ENCODE peak calls at places on chromosomes 6 and 20, in nine cellular contexts. One of them, this sample, is unnamed.

GRCh38 chr6:169156108-169156821 is 97.4 kb downstream of the THBS2 start:
- DNase-seq in cardiac muscle cell: peak; percentile 92
- DNase-seq in AG04450: no peak
- DNase-seq in uterus: no peak
- DNase-seq in RWPE1: no peak
- DNase-seq in left lung: peak; percentile 46
- DNase-seq in epithelial cell of esophagus: no peak
- DNase-seq in A549: no peak
- DNase-seq in endothelial cell: no peak
- DNase-seq in this sample: no peak

GRCh38 chr6:3696525-3696924 is 55.0 kb downstream of the PXDC1 start:
- DNase-seq in AG04450: peak; percentile 34
- DNase-seq in A549: no peak
- DNase-seq in left lung: no peak
- DNase-seq in cardiac muscle cell: peak; percentile 50
- DNase-seq in epithelial cell of esophagus: no peak
- DNase-seq in endothelial cell: no peak
- DNase-seq in uterus: no peak
- DNase-seq in RWPE1: no peak
- DNase-seq in this sample: no peak

GRCh38 chr6:26327450-26328264 is 37.3 kb upstream of the BTN3A2 start:
- DNase-seq in epithelial cell of esophagus: peak; percentile 75
- DNase-seq in A549: no peak
- DNase-seq in AG04450: no peak
- DNase-seq in uterus: no peak
- DNase-seq in cardiac muscle cell: peak; percentile 74
- DNase-seq in RWPE1: no peak
- DNase-seq in endothelial cell: peak; percentile 73
- DNase-seq in left lung: no peak
- DNase-seq in this sample: peak; percentile 67

GRCh38 chr20:58216334-58216733 is 12.1 kb downstream of the ANKRD60 start:
- DNase-seq in RWPE1: no peak
- DNase-seq in epithelial cell of esophagus: no peak
- DNase-seq in AG04450: no peak
- DNase-seq in left lung: no peak
- DNase-seq in endothelial cell: no peak
- DNase-seq in cardiac muscle cell: peak; percentile 49
- DNase-seq in A549: no peak
- DNase-seq in uterus: no peak
- DNase-seq in this sample: no peak

GRCh38 chr6:112923940-112924587 is 576.9 kb downstream of the RFPL4B start:
- DNase-seq in uterus: no peak
- DNase-seq in epithelial cell of esophagus: no peak
- DNase-seq in A549: no peak
- DNase-seq in endothelial cell: no peak
- DNase-seq in RWPE1: no peak
- DNase-seq in AG04450: no peak
- DNase-seq in left lung: no peak
- DNase-seq in cardiac muscle cell: no peak
- DNase-seq in this sample: no peak

GRCh38 chr20:22681591-22682248 is 97.3 kb upstream of the FOXA2 start:
- DNase-seq in uterus: no peak
- DNase-seq in RWPE1: no peak
- DNase-seq in left lung: no peak
- DNase-seq in A549: no peak
- DNase-seq in epithelial cell of esophagus: no peak
- DNase-seq in endothelial cell: no peak
- DNase-seq in AG04450: no peak
- DNase-seq in cardiac muscle cell: no peak
- DNase-seq in this sample: no peak

GRCh38 chr6:36099872-36100483 is 30.3 kb upstream of the MAPK13 start:
- DNase-seq in AG04450: no peak
- DNase-seq in RWPE1: no peak
- DNase-seq in A549: no peak
- DNase-seq in uterus: no peak
- DNase-seq in left lung: no peak
- DNase-seq in endothelial cell: no peak
- DNase-seq in cardiac muscle cell: peak; percentile 49
- DNase-seq in epithelial cell of esophagus: no peak
- DNase-seq in this sample: no peak

GRCh38 chr6:113089056-113089455 is 741.9 kb downstream of the RFPL4B start:
- DNase-seq in epithelial cell of esophagus: no peak
- DNase-seq in A549: no peak
- DNase-seq in endothelial cell: no peak
- DNase-seq in left lung: peak; percentile 34
- DNase-seq in RWPE1: no peak
- DNase-seq in uterus: no peak
- DNase-seq in cardiac muscle cell: no peak
- DNase-seq in AG04450: no peak
- DNase-seq in this sample: no peak

GRCh38 chr6:70086806-70087205 is 216.1 kb downstream of the COL9A1 start:
- DNase-seq in A549: no peak
- DNase-seq in uterus: no peak
- DNase-seq in endothelial cell: no peak
- DNase-seq in AG04450: no peak
- DNase-seq in RWPE1: no peak
- DNase-seq in cardiac muscle cell: no peak
- DNase-seq in left lung: no peak
- DNase-seq in epithelial cell of esophagus: no peak
- DNase-seq in this sample: no peak

GRCh38 chr6:101458341-101458740 is 64.8 kb downstream of the GRIK2 start:
- DNase-seq in endothelial cell: no peak
- DNase-seq in uterus: no peak
- DNase-seq in epithelial cell of esophagus: no peak
- DNase-seq in RWPE1: no peak
- DNase-seq in A549: no peak
- DNase-seq in AG04450: no peak
- DNase-seq in cardiac muscle cell: peak; percentile 9
- DNase-seq in left lung: no peak
- DNase-seq in this sample: no peak

GRCh38 chr20:25408170-25408547 is 686 bp downstream of the GINS1 start:
- DNase-seq in cardiac muscle cell: no peak
- DNase-seq in AG04450: no peak
- DNase-seq in A549: no peak
- DNase-seq in uterus: no peak
- DNase-seq in endothelial cell: no peak
- DNase-seq in RWPE1: peak; percentile 4
- DNase-seq in left lung: no peak
- DNase-seq in epithelial cell of esophagus: no peak
- DNase-seq in this sample: no peak

GRCh38 chr20:44471481-44471882 is 4.2 kb upstream of the TTPAL start:
- DNase-seq in A549: no peak
- DNase-seq in epithelial cell of esophagus: peak; percentile 46
- DNase-seq in endothelial cell: no peak
- DNase-seq in RWPE1: peak; percentile 51
- DNase-seq in left lung: no peak
- DNase-seq in AG04450: no peak
- DNase-seq in uterus: no peak
- DNase-seq in cardiac muscle cell: peak; percentile 80
- DNase-seq in this sample: no peak

GRCh38 chr6:13303668-13304017 is 24.7 kb downstream of the TBC1D7 start:
- DNase-seq in AG04450: peak; percentile 52
- DNase-seq in epithelial cell of esophagus: peak; percentile 60
- DNase-seq in uterus: peak; percentile 50
- DNase-seq in A549: no peak
- DNase-seq in cardiac muscle cell: peak; percentile 87
- DNase-seq in left lung: no peak
- DNase-seq in RWPE1: no peak
- DNase-seq in endothelial cell: no peak
- DNase-seq in this sample: no peak

GRCh38 chr6:162615016-162615717 is 112.4 kb downstream of the PRKN start:
- DNase-seq in endothelial cell: no peak
- DNase-seq in RWPE1: no peak
- DNase-seq in A549: no peak
- DNase-seq in epithelial cell of esophagus: no peak
- DNase-seq in AG04450: no peak
- DNase-seq in cardiac muscle cell: peak; percentile 14
- DNase-seq in uterus: no peak
- DNase-seq in left lung: no peak
- DNase-seq in this sample: no peak

GRCh38 chr6:127192911-127193503 is 73.7 kb upstream of the RNF146 start:
- DNase-seq in uterus: no peak
- DNase-seq in endothelial cell: no peak
- DNase-seq in RWPE1: no peak
- DNase-seq in A549: no peak
- DNase-seq in left lung: no peak
- DNase-seq in cardiac muscle cell: peak; percentile 83
- DNase-seq in AG04450: no peak
- DNase-seq in epithelial cell of esophagus: peak; percentile 36
- DNase-seq in this sample: no peak

GRCh38 chr6:54892831-54893230 is 46.3 kb downstream of the FAM83B start:
- DNase-seq in RWPE1: peak; percentile 61
- DNase-seq in A549: peak; percentile 7
- DNase-seq in cardiac muscle cell: peak; percentile 38
- DNase-seq in AG04450: peak; percentile 51
- DNase-seq in uterus: no peak
- DNase-seq in endothelial cell: no peak
- DNase-seq in left lung: no peak
- DNase-seq in epithelial cell of esophagus: peak; percentile 99
- DNase-seq in this sample: no peak

DNA sequence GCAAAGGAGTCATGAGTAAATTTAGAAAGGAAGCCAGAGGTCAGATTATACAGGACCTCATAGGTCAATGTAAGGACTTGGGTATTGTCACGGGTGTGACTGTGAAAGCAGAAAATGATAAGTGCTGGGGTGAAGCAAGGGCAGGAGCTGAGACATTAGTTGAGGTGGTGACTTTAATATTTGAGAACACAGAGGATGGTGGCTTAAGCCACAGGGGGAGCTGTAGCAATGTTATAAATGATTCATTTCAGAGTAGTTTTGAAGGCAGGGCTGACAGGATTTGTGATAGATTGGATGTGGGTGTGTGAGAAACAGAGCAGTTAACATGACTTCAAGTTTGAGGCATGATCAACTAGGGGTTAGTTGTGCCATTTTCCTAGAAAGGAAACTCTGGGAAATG is 659.9 kb downstream of the EPM2A start:
- DNase-seq in cardiac muscle cell: no peak
- DNase-seq in AG04450: no peak
- DNase-seq in A549: no peak
- DNase-seq in endothelial cell: no peak
- DNase-seq in epithelial cell of esophagus: peak; percentile 14
- DNase-seq in RWPE1: no peak
- DNase-seq in uterus: no peak
- DNase-seq in left lung: no peak
- DNase-seq in this sample: no peak
- TF ChIP-seq CTCF in cardiac muscle cell: no peak
- TF ChIP-seq CTCF in AG04450: no peak
- TF ChIP-seq CTCF in A549: no peak
- TF ChIP-seq CTCF in endothelial cell: no peak
- TF ChIP-seq CTCF in epithelial cell of esophagus: no peak
- TF ChIP-seq CTCF in RWPE1: no peak
- TF ChIP-seq CTCF in uterus: no peak
- TF ChIP-seq CTCF in left lung: no peak
- TF ChIP-seq CTCF in this sample: peak; percentile 44

DNA sequence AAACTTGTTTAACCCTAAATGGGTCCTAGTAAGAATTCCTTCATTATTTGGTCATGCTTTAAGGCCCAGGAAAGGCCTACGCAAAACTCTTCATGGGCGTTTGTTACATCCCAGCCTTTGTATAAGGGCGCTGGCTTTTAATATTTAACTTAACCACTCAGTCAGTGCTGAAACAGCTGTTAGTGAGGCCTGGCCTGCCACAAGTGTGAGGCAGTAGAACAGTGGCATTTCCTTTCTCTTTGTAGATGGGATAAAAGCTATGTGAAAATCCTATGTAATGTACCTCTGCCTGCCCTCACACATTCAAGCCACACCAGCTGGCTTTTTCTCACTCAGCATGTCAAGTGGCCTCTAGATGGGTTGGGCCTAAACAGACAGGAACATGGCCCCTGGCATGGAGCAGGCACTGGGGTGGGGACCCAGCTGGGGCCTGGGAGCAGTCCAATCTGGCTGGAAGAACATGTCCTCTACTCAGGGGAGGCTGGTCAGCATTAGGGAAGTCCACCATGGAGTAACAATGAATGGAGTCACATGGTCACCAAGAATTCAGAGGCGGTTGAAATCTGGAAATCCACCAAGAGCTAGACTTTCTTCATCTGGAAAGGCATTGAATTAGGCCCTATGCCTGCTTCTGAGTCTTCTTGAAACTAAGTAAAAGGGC is 20.7 kb downstream of the CGA start:
- DNase-seq in RWPE1: no peak
- DNase-seq in AG04450: no peak
- DNase-seq in uterus: no peak
- DNase-seq in endothelial cell: no peak
- DNase-seq in A549: no peak
- DNase-seq in left lung: no peak
- DNase-seq in epithelial cell of esophagus: no peak
- DNase-seq in cardiac muscle cell: no peak
- DNase-seq in this sample: no peak
- TF ChIP-seq CTCF in RWPE1: no peak
- TF ChIP-seq CTCF in AG04450: no peak
- TF ChIP-seq CTCF in uterus: no peak
- TF ChIP-seq CTCF in endothelial cell: no peak
- TF ChIP-seq CTCF in A549: no peak
- TF ChIP-seq CTCF in left lung: no peak
- TF ChIP-seq CTCF in epithelial cell of esophagus: no peak
- TF ChIP-seq CTCF in cardiac muscle cell: no peak
- TF ChIP-seq CTCF in this sample: no peak

GRCh38 chr6:90478789-90479602 is 107.9 kb downstream of the MAP3K7 start:
- DNase-seq in endothelial cell: peak; percentile 90
- DNase-seq in left lung: peak; percentile 86
- DNase-seq in A549: peak; percentile 86
- DNase-seq in epithelial cell of esophagus: peak; percentile 98
- DNase-seq in cardiac muscle cell: peak; percentile 95
- DNase-seq in AG04450: peak; percentile 89
- DNase-seq in uterus: peak; percentile 86
- DNase-seq in RWPE1: peak; percentile 96
- DNase-seq in this sample: peak; percentile 91
- TF ChIP-seq CTCF in endothelial cell: peak; percentile 85
- TF ChIP-seq CTCF in left lung: peak; percentile 88
- TF ChIP-seq CTCF in A549: peak; percentile 79
- TF ChIP-seq CTCF in epithelial cell of esophagus: peak; percentile 89
- TF ChIP-seq CTCF in cardiac muscle cell: peak; percentile 77
- TF ChIP-seq CTCF in AG04450: peak; percentile 93
- TF ChIP-seq CTCF in uterus: peak; percentile 89
- TF ChIP-seq CTCF in RWPE1: peak; percentile 85
- TF ChIP-seq CTCF in this sample: peak; percentile 93

GRCh38 chr20:52783769-52784168 is 188.4 kb upstream of the TSHZ2 start:
- DNase-seq in A549: no peak
- DNase-seq in epithelial cell of esophagus: peak; percentile 27
- DNase-seq in RWPE1: no peak
- DNase-seq in cardiac muscle cell: peak; percentile 27
- DNase-seq in left lung: no peak
- DNase-seq in endothelial cell: peak; percentile 44
- DNase-seq in AG04450: no peak
- DNase-seq in uterus: no peak
- DNase-seq in this sample: no peak
- TF ChIP-seq CTCF in A549: no peak
- TF ChIP-seq CTCF in epithelial cell of esophagus: peak; percentile 33
- TF ChIP-seq CTCF in RWPE1: no peak
- TF ChIP-seq CTCF in cardiac muscle cell: peak; percentile 36
- TF ChIP-seq CTCF in left lung: no peak
- TF ChIP-seq CTCF in endothelial cell: peak; percentile 68
- TF ChIP-seq CTCF in AG04450: peak; percentile 20
- TF ChIP-seq CTCF in uterus: no peak
- TF ChIP-seq CTCF in this sample: peak; percentile 48